ENCODE peak calls at places on chromosomes 16 and 17, in six cellular contexts. One of them, this sample, is unnamed.

GRCh38 chr16:15949210-15950166 is at the start of gene ABCC1:
- DNase-seq in endothelial cell: peak
- DNase-seq in Calu3: peak
- DNase-seq in iris pigment epithelial cell: no peak
- DNase-seq in fibroblast of mammary gland: no peak
- DNase-seq in caudate nucleus: peak
- DNase-seq in this sample: no peak

GRCh38 chr16:48534601-48535340 is 75.2 kb downstream of the N4BP1 start:
- DNase-seq in endothelial cell: no peak
- DNase-seq in Calu3: no peak
- DNase-seq in iris pigment epithelial cell: no peak
- DNase-seq in caudate nucleus: no peak
- DNase-seq in fibroblast of mammary gland: no peak
- DNase-seq in this sample: no peak

GRCh38 chr16:14354561-14355351 is 275.3 kb downstream of the PARN start:
- DNase-seq in fibroblast of mammary gland: no peak
- DNase-seq in caudate nucleus: no peak
- DNase-seq in iris pigment epithelial cell: peak
- DNase-seq in endothelial cell: no peak
- DNase-seq in Calu3: no peak
- DNase-seq in this sample: no peak

GRCh38 chr17:68101992-68102758 is 66.6 kb downstream of the KPNA2 start:
- DNase-seq in caudate nucleus: no peak
- DNase-seq in Calu3: peak
- DNase-seq in fibroblast of mammary gland: no peak
- DNase-seq in iris pigment epithelial cell: no peak
- DNase-seq in endothelial cell: peak
- DNase-seq in this sample: peak

GRCh38 chr16:64507240-64508024 is 614.4 kb downstream of the CDH11 start:
- DNase-seq in caudate nucleus: no peak
- DNase-seq in Calu3: no peak
- DNase-seq in fibroblast of mammary gland: no peak
- DNase-seq in iris pigment epithelial cell: no peak
- DNase-seq in endothelial cell: peak
- DNase-seq in this sample: no peak

GRCh38 chr16:64910351-64910750 is 211.5 kb downstream of the CDH11 start:
- DNase-seq in Calu3: no peak
- DNase-seq in iris pigment epithelial cell: peak
- DNase-seq in fibroblast of mammary gland: peak
- DNase-seq in endothelial cell: no peak
- DNase-seq in caudate nucleus: no peak
- DNase-seq in this sample: peak

GRCh38 chr16:17578921-17579876 is 108.4 kb upstream of the XYLT1 start:
- DNase-seq in caudate nucleus: no peak
- DNase-seq in endothelial cell: peak
- DNase-seq in iris pigment epithelial cell: peak
- DNase-seq in fibroblast of mammary gland: peak
- DNase-seq in Calu3: peak
- DNase-seq in this sample: peak

GRCh38 chr16:22624038-22624656 is 113.5 kb downstream of the NPIPB5 start:
- DNase-seq in Calu3: no peak
- DNase-seq in endothelial cell: no peak
- DNase-seq in caudate nucleus: no peak
- DNase-seq in fibroblast of mammary gland: no peak
- DNase-seq in iris pigment epithelial cell: no peak
- DNase-seq in this sample: no peak

GRCh38 chr17:32497431-32498205 is 10.8 kb downstream of the CDK5R1 start:
- DNase-seq in Calu3: no peak
- DNase-seq in caudate nucleus: no peak
- DNase-seq in fibroblast of mammary gland: peak
- DNase-seq in iris pigment epithelial cell: peak
- DNase-seq in endothelial cell: no peak
- DNase-seq in this sample: no peak